ENCODE peak calls at places on chromosomes 4 and X, in six cellular contexts. D is caudate nucleus, F is IMR-90, T is endodermal cell, Q is foreskin fibroblast, Z is NCI-H345. P is an unnamed sample.
A peak's percentile ranks its signal among the peaks of the same experiment; 100 is the strongest.

GRCh38 chr4:1727117-1728031 is 6.1 kb downstream of the TACC3 start:
- DNase-seq in D (no peak), F (peak; percentile 75), T (no peak), Q (peak; percentile 71), Z (no peak), P (no peak)

GRCh38 chr4:8289151-8289750 is 19.7 kb downstream of the HTRA3 start:
- DNase-seq in D (no peak), F (no peak), T (peak; percentile 40), Q (no peak), Z (no peak), P (no peak)

GRCh38 chrX:71253253-71254091 is 468 bp downstream of the ZMYM3 start:
- DNase-seq in D (peak; percentile 13), F (peak; percentile 13), T (peak; percentile 78), Q (peak; percentile 64), Z (peak; percentile 41), P (no peak)

GRCh38 chr4:139844057-139844456 is 178.4 kb downstream of the MGST2 start:
- DNase-seq in D (no peak), F (no peak), T (no peak), Q (peak; percentile 51), Z (no peak), P (no peak)

GRCh38 chrX:155695419-155695818 is 82.7 kb upstream of the TMLHE start:
- DNase-seq in D (no peak), F (no peak), T (no peak), Q (no peak), Z (no peak), P (no peak)

GRCh38 chrX:20274121-20274520 is 7.4 kb upstream of the RPS6KA3 start:
- DNase-seq in D (no peak), F (no peak), T (no peak), Q (no peak), Z (no peak), P (no peak)

GRCh38 chr4:187480146-187481145 is 515.1 kb upstream of the ZFP42 start:
- DNase-seq in D (no peak), F (peak; percentile 47), T (no peak), Q (peak; percentile 74), Z (no peak), P (peak; percentile 62)

GRCh38 chr4:95619525-95620443 is 71.0 kb upstream of the UNC5C start:
- DNase-seq in D (no peak), F (no peak), T (no peak), Q (no peak), Z (no peak), P (no peak)

GRCh38 chr4:67250497-67250896 is 294.8 kb downstream of the CENPC start:
- DNase-seq in D (no peak), F (no peak), T (no peak), Q (no peak), Z (no peak), P (no peak)

GRCh38 chr4:146442801-146443200 is 78.9 kb downstream of the SLC10A7 start:
- DNase-seq in D (no peak), F (peak; percentile 75), T (no peak), Q (peak; percentile 73), Z (no peak), P (peak; percentile 52)

GRCh38 chr4:52979020-52979419 is 116.9 kb downstream of the RASL11B start:
- DNase-seq in D (no peak), F (no peak), T (no peak), Q (no peak), Z (no peak), P (no peak)

GRCh38 chr4:57109530-57109846 is 697 bp downstream of the IGFBP7 start:
- DNase-seq in D (no peak), F (no peak), T (no peak), Q (no peak), Z (no peak), P (no peak)

GRCh38 chrX:85024562-85024961 is 20.9 kb downstream of the APOOL start:
- DNase-seq in D (no peak), F (no peak), T (no peak), Q (no peak), Z (no peak), P (no peak)

GRCh38 chrX:30147996-30148643 is 67.2 kb upstream of the MAGEB2 start:
- DNase-seq in D (no peak), F (no peak), T (no peak), Q (no peak), Z (no peak), P (no peak)

GRCh38 chr4:153971878-153972277 is 183.0 kb upstream of the SFRP2 start:
- DNase-seq in D (no peak), F (no peak), T (no peak), Q (peak; percentile 21), Z (no peak), P (no peak)

GRCh38 chrX:136910565-136911040 is 30.1 kb upstream of the RBMX start:
- DNase-seq in D (no peak), F (peak; percentile 42), T (no peak), Q (peak; percentile 64), Z (no peak), P (no peak)

GRCh38 chr4:99221980-99222379 is 2.9 kb upstream of the ADH6 start:
- DNase-seq in D (no peak), F (peak; percentile 5), T (no peak), Q (peak; percentile 9), Z (no peak), P (no peak)

GRCh38 chr4:22315643-22316042 is 200.2 kb downstream of the ADGRA3 start:
- DNase-seq in D (no peak), F (peak; percentile 6), T (no peak), Q (peak; percentile 6), Z (no peak), P (no peak)

GRCh38 chr4:165475706-165476070 is 96.9 kb downstream of the CPE start:
- DNase-seq in D (no peak), F (no peak), T (no peak), Q (no peak), Z (no peak), P (no peak)

GRCh38 chr4:77800077-77800476 is 19.1 kb downstream of the CNOT6L start:
- DNase-seq in D (no peak), F (no peak), T (no peak), Q (no peak), Z (no peak), P (no peak)

GRCh38 chr4:118741456-118741855 is 56.3 kb downstream of the METTL14 start:
- DNase-seq in D (no peak), F (peak; percentile 42), T (no peak), Q (peak; percentile 41), Z (no peak), P (no peak)

GRCh38 chr4:155944516-155944915 is 9.2 kb downstream of the CTSO start:
- DNase-seq in D (no peak), F (peak; percentile 40), T (no peak), Q (no peak), Z (no peak), P (no peak)

GRCh38 chrX:154472685-154473632 is 6.1 kb downstream of the LAGE3 start:
- DNase-seq in D (no peak), F (no peak), T (no peak), Q (no peak), Z (no peak), P (no peak)

GRCh38 chr4:151730003-151730559 is 30.7 kb downstream of the GATB start:
- DNase-seq in D (no peak), F (no peak), T (peak; percentile 72), Q (peak; percentile 31), Z (no peak), P (no peak)

GRCh38 chr4:10036926-10037325 is 15.6 kb upstream of the SLC2A9 start:
- DNase-seq in D (no peak), F (no peak), T (no peak), Q (no peak), Z (no peak), P (no peak)

GRCh38 chrX:130705591-130705990 is 197.4 kb downstream of the ENOX2 start:
- DNase-seq in D (no peak), F (no peak), T (no peak), Q (no peak), Z (no peak), P (no peak)

GRCh38 chr4:80798082-80798481 is 232.4 kb upstream of the BMP3 start:
- DNase-seq in D (no peak), F (no peak), T (no peak), Q (no peak), Z (no peak), P (no peak)

GRCh38 chrX:125744914-125745313 is 421.2 kb downstream of the DCAF12L2 start:
- DNase-seq in D (no peak), F (no peak), T (no peak), Q (no peak), Z (no peak), P (no peak)

P was measured in non-pigmented ciliary epithelial cell.